ENCODE peak calls at places on chromosome 21, in five cellular contexts. P is NCI-H1105; Q is activated CD8-positive, alpha-beta memory T cell treated with anti-CD3 and anti-CD28 coated beads for 24 hours; J is Right ventricle myocardium inferior; H is endothelial cell. O is an unnamed sample.

GRCh38 chr21:10272216-10272615 is 249.2 kb upstream of the TPTE start:
- DNase-seq in P (no peak), Q (no peak), J (no peak), H (peak; percentile 4), O (no peak)

GRCh38 chr21:27571706-27572105 is 604.8 kb upstream of the ADAMTS5 start:
- DNase-seq in P (no peak), Q (no peak), J (no peak), H (no peak), O (no peak)

GRCh38 chr21:33682992-33683627 is 40.8 kb downstream of the ITSN1 start:
- DNase-seq in P (no peak), Q (no peak), J (no peak), H (no peak), O (no peak)

GRCh38 chr21:35448876-35449599 is 399.9 kb upstream of the RUNX1 start:
- DNase-seq in P (no peak), Q (no peak), J (no peak), H (no peak), O (no peak)

GRCh38 chr21:43717166-43717853 is 1.6 kb upstream of the PDXK start:
- DNase-seq in P (no peak), Q (no peak), J (no peak), H (no peak), O (no peak)

GRCh38 chr21:40153351-40153750 is 286.1 kb downstream of the PCP4 start:
- DNase-seq in P (no peak), Q (no peak), J (no peak), H (no peak), O (no peak)

GRCh38 chr21:27674037-27674436 is 707.1 kb upstream of the ADAMTS5 start:
- DNase-seq in P (no peak), Q (no peak), J (no peak), H (no peak), O (no peak)

GRCh38 chr21:41170442-41170841 is 2.5 kb downstream of the BACE2 start:
- DNase-seq in P (peak; percentile 32), Q (no peak), J (no peak), H (peak; percentile 58), O (peak; percentile 62)

GRCh38 chr21:40603774-40604173 is 243.2 kb downstream of the DSCAM start:
- DNase-seq in P (no peak), Q (no peak), J (no peak), H (no peak), O (no peak)

GRCh38 chr21:44012474-44013379 is 618 bp downstream of the TRAPPC10 start:
- DNase-seq in P (peak; percentile 45), Q (peak; percentile 93), J (peak; percentile 82), H (peak; percentile 81), O (peak; percentile 56)

GRCh38 chr21:46112731-46113215 is 14.9 kb downstream of the COL6A2 start:
- DNase-seq in P (no peak), Q (peak; percentile 44), J (no peak), H (no peak), O (no peak)

GRCh38 chr21:27831821-27832569 is 865.1 kb upstream of the ADAMTS5 start:
- DNase-seq in P (no peak), Q (no peak), J (no peak), H (no peak), O (no peak)

GRCh38 chr21:42187976-42188653 is 30.8 kb upstream of the ABCG1 start:
- DNase-seq in P (no peak), Q (peak; percentile 80), J (no peak), H (no peak), O (no peak)